ENCODE peak calls at places on chromosomes 16 and 17, in four cellular contexts. S, P, U and T are unnamed samples.

GRCh38 chr16:18931756-18932155 is 5.5 kb upstream of the SMG1 start:
- DNase-seq in S (peak), U (no peak), P (no peak), T (no peak)

GRCh38 chr17:2084129-2084765 is 29.3 kb downstream of the HIC1 start:
- DNase-seq in P (peak), S (peak), U (peak), T (no peak)

GRCh38 chr17:1792495-1793446 is 30.9 kb downstream of the SERPINF1 start:
- DNase-seq in U (no peak), S (no peak), P (no peak), T (no peak)

GRCh38 chr16:31127182-31127581 is 8.3 kb downstream of the PRSS8 start:
- DNase-seq in P (no peak), U (no peak), S (no peak), T (no peak)

GRCh38 chr17:9199474-9200196 is 178.3 kb downstream of the NTN1 start:
- DNase-seq in U (no peak), P (no peak), S (peak), T (no peak)

GRCh38 chr17:11636771-11637170 is 38.5 kb downstream of the DNAH9 start:
- DNase-seq in U (no peak), P (no peak), S (no peak), T (no peak)

GRCh38 chr17:40018211-40019121 is 3.2 kb downstream of the CSF3 start:
- DNase-seq in P (no peak), S (peak), U (no peak), T (no peak)

GRCh38 chr17:42660692-42661345 is 1.7 kb downstream of the TUBG2 start:
- DNase-seq in U (peak), P (peak), S (no peak), T (no peak)

GRCh38 chr16:53872248-53873221 is 168.6 kb downstream of the FTO start:
- DNase-seq in P (no peak), U (no peak), S (no peak), T (no peak)

GRCh38 chr17:78862073-78863023 is 21.7 kb upstream of the USP36 start:
- DNase-seq in P (peak), S (peak), U (peak), T (peak)

GRCh38 chr17:66371561-66371960 is 69.1 kb downstream of the PRKCA start:
- DNase-seq in U (no peak), P (no peak), S (no peak), T (no peak)

GRCh38 chr16:80285089-80285488 is 255.7 kb upstream of the DYNLRB2 start:
- DNase-seq in S (no peak), U (no peak), P (no peak), T (no peak)

GRCh38 chr16:21574372-21574771 is 25.0 kb upstream of the METTL9 start:
- DNase-seq in U (no peak), S (no peak), P (no peak), T (no peak)

GRCh38 chr17:68327823-68328557 is 36.7 kb downstream of the ARSG start:
- DNase-seq in U (no peak), S (no peak), P (no peak), T (no peak)

GRCh38 chr17:77400445-77400870 is 259.7 kb downstream of the SEC14L1 start:
- DNase-seq in U (no peak), P (no peak), S (peak), T (no peak)

GRCh38 chr17:7295230-7296180 is 1.1 kb upstream of the YBX2 start:
- DNase-seq in S (no peak), U (peak), P (no peak), T (no peak)

GRCh38 chr16:4309833-4310266 is 6.0 kb upstream of the GLIS2 start:
- DNase-seq in S (peak), U (peak), P (peak), T (peak)

GRCh38 chr17:13073013-13073412 is 55.2 kb upstream of the ELAC2 start:
- DNase-seq in U (no peak), S (no peak), P (no peak), T (no peak)

GRCh38 chr16:46573008-46573833 is 48.0 kb downstream of the SHCBP1 start:
- DNase-seq in P (peak), U (no peak), S (no peak), T (no peak)

GRCh38 chr16:8758022-8758421 is 39.4 kb downstream of the TMEM186 start:
- DNase-seq in S (no peak), U (no peak), P (no peak), T (no peak)

GRCh38 chr17:58960068-58960467 is 146.6 kb downstream of the TRIM37 start:
- DNase-seq in U (peak), P (peak), S (no peak), T (no peak)

GRCh38 chr16:21684199-21684598 is 20.4 kb downstream of the OTOA start:
- DNase-seq in U (peak), S (no peak), P (no peak), T (no peak)

GRCh38 chr16:84829168-84829965 is 9.6 kb downstream of the CRISPLD2 start:
- DNase-seq in S (no peak), P (no peak), U (peak), T (peak)

GRCh38 chr17:6495450-6496115 is 51.3 kb downstream of the PIMREG start:
- DNase-seq in S (no peak), U (no peak), P (no peak), T (peak)

GRCh38 chr17:67759355-67760171 is 41.8 kb downstream of the NOL11 start:
- DNase-seq in U (no peak), P (no peak), S (peak), T (no peak)

GRCh38 chr17:1485748-1486376 is 6.6 kb downstream of the MYO1C start:
- DNase-seq in P (peak), U (peak), S (peak), T (peak)

GRCh38 chr17:41639492-41640473 is 15.4 kb upstream of the KRT17 start:
- DNase-seq in P (no peak), S (no peak), U (no peak), T (no peak)

GRCh38 chr16:50497592-50497991 is 50.6 kb upstream of the NKD1 start:
- DNase-seq in P (no peak), U (no peak), S (no peak), T (no peak)

GRCh38 chr16:17173134-17173729 is 297.5 kb downstream of the XYLT1 start:
- DNase-seq in S (peak), U (peak), P (no peak), T (peak)

GRCh38 chr16:75071621-75072020 is 45.0 kb downstream of the LDHD start:
- DNase-seq in P (no peak), S (no peak), U (no peak), T (no peak)

GRCh38 chr16:75068632-75069031 is 47.9 kb downstream of the LDHD start:
- DNase-seq in P (no peak), U (no peak), S (no peak), T (no peak)

GRCh38 chr16:75072239-75072947 is 44.2 kb downstream of the LDHD start:
- DNase-seq in S (no peak), U (no peak), P (no peak), T (no peak)

GRCh38 chr16:75068075-75068474 is 48.5 kb downstream of the LDHD start:
- DNase-seq in S (no peak), U (no peak), P (no peak), T (no peak)

GRCh38 chr16:75070055-75070841 is 46.3 kb downstream of the LDHD start:
- DNase-seq in P (no peak), S (peak), U (peak), T (no peak)
- H3K27ac ChIP-seq in P (no peak), S (no peak), U (peak), T (no peak)

DNA sequence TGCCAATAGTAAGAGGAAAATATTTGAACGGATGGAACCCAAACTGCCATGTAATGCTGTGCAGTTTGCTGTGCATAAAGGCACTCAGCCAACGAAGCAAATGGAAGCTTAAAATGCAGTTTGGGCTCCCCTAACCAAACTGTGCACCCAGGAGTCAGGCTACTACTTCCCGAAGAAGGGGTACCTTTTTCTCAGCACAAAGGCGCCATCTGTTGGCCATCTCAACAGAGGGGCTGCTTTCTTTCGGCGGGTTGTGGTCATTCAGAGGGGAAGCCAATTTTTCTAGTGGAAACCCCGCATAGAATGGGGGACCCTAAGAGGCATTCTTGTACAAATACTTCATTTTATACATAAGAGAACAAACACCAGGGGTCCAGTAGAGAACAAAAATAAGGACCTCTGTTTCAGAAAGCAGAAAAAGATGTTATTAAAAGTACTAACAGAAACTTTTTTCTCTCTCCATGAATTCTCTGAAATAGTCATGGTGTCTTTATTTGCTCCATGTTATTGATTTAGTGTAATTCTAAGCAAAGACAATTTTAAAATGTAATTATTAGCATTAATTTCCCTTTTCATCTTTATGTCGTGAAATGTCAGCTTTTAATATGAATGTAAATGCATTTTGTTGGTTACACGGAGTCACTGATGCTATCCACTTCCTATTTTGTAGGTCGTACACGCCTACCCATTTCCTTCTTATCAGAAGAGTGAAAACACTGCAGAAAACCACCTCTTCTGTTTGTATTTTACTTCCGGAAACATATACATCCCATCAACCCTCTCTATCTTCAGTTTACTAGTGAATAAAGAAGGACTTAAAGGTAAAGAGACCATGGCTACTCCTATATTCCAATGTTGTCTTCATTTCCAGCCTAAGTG is 453.3 kb downstream of the KCNJ2 start:
- DNase-seq in S (peak), U (peak), P (peak), T (no peak)
- TF ChIP-seq CTCF in S (peak), U (peak), P (peak), T (no peak)

GRCh38 chr17:57898487-57899311 is 48.9 kb upstream of the MRPS23 start:
- DNase-seq in S (peak), U (no peak), P (peak), T (peak)

GRCh38 chr17:57894848-57895247 is 45.0 kb upstream of the MRPS23 start:
- DNase-seq in U (no peak), P (no peak), S (no peak), T (no peak)

GRCh38 chr17:57892146-57892819 is 42.4 kb upstream of the MRPS23 start:
- DNase-seq in P (peak), S (peak), U (peak), T (peak)

GRCh38 chr17:57892820-57893595 is 43.2 kb upstream of the MRPS23 start:
- DNase-seq in S (peak), P (peak), U (peak), T (peak)

DNA sequence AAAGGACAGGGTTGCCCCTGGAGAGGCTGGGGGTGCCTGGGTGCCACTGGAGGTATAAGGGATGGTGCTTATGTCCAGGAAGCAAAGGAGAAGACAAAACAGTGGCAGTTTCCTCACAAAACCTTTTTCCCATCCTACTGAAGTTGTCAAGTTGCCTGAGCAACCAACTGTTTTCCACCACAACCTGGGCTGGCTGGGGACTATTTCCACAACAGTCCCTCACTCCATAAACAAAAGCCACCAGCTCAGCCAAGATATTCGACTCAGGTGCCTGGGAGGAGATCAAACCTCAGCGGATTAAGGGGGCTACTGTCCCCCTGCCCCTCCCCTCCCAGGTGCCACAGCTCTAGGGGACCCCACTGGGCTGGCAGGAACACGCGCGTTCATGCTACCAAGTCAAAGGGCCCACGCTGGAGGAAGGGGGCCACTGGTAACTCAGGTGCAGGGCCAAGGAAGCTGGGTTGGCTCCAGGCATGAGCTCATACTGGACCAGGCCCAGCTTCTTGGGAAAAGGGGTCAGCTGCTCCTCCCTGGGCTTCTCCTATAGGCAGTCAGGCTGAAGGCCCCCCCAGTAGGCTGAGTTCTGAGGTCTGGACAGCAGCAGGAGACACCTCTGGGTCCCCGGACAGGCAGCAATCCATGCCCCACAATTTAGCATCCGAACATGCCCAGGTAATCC is 45.7 kb upstream of the MRPS23 start:
- DNase-seq in S (peak), U (no peak), P (no peak), T (no peak)
- H3K27ac ChIP-seq in S (peak), U (peak), P (no peak), T (peak)

DNA sequence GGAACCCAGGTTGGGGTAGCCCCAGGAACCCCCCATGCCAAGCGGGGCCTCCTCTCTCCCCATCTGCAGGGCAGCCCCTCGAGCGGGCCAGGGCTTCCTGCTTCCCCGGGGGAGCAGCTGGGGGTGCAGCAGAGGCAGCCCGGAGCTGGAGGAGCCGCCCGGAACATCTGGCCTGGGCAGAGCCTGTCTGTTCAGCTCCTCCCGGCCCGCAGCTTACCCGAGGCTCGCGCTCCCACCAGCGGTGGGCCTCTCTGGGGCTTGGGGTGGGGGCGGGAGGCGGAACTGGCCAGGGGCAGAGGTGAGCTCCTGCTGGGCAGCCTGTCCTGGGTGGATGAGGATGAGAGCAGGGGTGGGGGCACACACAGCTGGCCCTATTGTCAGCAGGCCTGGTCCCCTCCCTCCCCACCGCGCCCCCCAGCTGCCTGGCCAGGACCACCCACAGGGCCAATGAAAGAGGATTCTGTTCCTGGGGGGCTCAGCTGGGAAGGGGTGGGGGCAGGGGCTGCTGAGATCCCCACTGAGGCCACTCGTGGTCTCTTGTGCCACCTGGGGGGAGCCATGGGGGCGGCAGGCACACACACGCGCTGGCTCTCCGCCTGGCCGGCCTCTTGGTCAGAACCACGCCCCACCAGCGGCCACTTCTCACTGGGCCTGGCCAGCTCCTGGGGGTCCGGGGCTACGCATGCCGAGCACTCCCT is 34.7 kb downstream of the BAHCC1 start:
- DNase-seq in U (no peak), P (no peak), S (peak), T (no peak)
- TF ChIP-seq CTCF in U (no peak), P (no peak), S (peak), T (no peak)

GRCh38 chr17:29212681-29213121 is 32.5 kb upstream of the MYO18A start:
- DNase-seq in P (no peak), S (no peak), U (no peak), T (no peak)
- H3K27ac ChIP-seq in P (no peak), S (no peak), U (no peak), T (no peak)

GRCh38 chr17:75614556-75615270 is 18.5 kb upstream of the SMIM5 start:
- DNase-seq in U (no peak), S (no peak), P (no peak), T (no peak)

GRCh38 chr17:75611746-75612437 is 21.3 kb upstream of the SMIM5 start:
- DNase-seq in U (peak), P (no peak), S (peak), T (no peak)

GRCh38 chr17:75612906-75613626 is 20.2 kb upstream of the SMIM5 start:
- DNase-seq in S (no peak), P (no peak), U (no peak), T (no peak)

GRCh38 chr17:75615301-75615700 is 17.9 kb upstream of the SMIM5 start:
- DNase-seq in U (no peak), S (no peak), P (no peak), T (no peak)

GRCh38 chr17:75614006-75614405 is 19.2 kb upstream of the SMIM5 start:
- DNase-seq in P (no peak), U (no peak), S (no peak), T (no peak)
- TF ChIP-seq CTCF in P (no peak), U (no peak), S (no peak), T (no peak)

DNA sequence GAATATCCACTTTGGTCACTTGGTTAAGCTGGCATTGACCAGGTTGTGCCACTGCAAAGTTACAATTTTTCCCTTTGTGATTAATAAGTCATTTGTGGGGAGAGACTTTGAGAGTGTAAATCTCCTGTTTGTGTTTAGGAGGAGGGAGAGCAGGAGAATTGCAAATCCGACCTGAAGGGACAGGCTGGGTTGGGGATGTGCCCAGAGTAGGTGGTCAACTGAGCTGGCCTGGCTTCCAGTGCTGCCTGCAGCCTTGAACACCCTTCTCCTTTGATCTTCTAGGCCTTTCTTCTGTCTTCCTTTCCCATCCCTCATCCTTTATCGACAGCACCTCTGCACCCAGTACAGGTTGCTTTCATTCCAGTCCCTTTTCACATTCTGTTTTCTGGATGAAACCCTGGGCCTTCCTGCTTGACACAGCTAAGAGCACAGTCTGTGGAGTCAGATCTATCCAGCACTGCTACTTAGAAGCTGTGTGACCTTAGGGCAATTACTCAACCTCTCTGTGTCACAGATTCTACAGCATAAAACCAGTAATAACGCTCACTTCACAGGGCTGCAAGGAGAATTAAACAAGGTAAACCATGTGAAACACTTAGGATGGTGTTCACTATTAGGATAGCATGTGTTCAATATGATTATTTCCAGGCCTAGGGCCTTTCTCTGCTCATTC is 969 bp upstream of the CSNK2A2 start:
- DNase-seq in P (no peak), U (no peak), S (no peak), T (no peak)
- H3K27ac ChIP-seq in P (no peak), U (no peak), S (no peak), T (no peak)

DNA sequence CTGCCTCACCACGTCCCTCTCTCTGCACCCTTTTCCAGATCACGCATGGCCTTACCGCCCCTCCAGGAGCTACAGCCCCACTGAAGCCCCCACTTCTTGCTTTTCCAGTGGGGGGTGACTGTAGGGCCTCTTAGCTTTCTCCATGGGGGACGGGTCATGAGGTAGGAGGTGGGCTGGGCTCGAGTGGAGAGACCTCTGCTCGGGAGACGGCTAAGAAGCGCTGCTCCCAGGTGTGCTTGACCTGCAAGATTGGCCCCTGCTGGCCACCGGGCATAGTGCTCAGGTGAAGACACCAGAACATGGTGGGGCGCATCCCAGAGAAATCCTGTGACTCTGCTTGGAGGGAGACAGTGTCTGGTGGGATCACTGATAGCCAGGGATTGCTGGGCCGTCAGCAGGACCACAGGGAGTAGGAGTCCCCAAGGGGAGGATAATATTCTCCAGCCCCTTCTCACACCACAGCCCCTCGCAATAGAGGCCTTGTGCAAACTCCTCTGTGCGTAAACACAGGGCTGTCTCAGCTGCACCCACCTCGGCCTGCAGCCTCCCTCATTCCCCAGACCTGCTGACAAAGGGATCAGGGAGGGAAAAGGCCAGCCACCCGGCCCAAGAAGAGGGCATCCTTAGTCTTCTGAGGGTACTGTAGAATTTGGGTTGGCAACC is 8.9 kb upstream of the GALK1 start:
- DNase-seq in S (no peak), P (no peak), U (no peak), T (peak)
- TF ChIP-seq CTCF in S (no peak), P (no peak), U (no peak), T (no peak)